ENCODE peak calls at places on chromosomes 16 and 17, in eight cellular contexts. One of them, this sample, is unnamed.

GRCh38 chr16:24851700-24852099 is 5.9 kb downstream of the SLC5A11 start:
- DNase-seq in Panc1: no peak
- DNase-seq in transverse colon: no peak
- DNase-seq in RWPE1: no peak
- DNase-seq in HL-60: no peak
- DNase-seq in left lung: no peak
- DNase-seq in body of pancreas: no peak
- DNase-seq in MM.1S: no peak
- DNase-seq in this sample: peak; percentile 71

GRCh38 chr16:58465817-58466216 is 34.1 kb upstream of the NDRG4 start:
- DNase-seq in Panc1: no peak
- DNase-seq in body of pancreas: no peak
- DNase-seq in HL-60: no peak
- DNase-seq in RWPE1: no peak
- DNase-seq in left lung: no peak
- DNase-seq in transverse colon: no peak
- DNase-seq in MM.1S: no peak
- DNase-seq in this sample: no peak

GRCh38 chr17:79154951-79155557 is 80.4 kb downstream of the ENGASE start:
- DNase-seq in left lung: no peak
- DNase-seq in body of pancreas: no peak
- DNase-seq in MM.1S: no peak
- DNase-seq in HL-60: no peak
- DNase-seq in transverse colon: no peak
- DNase-seq in RWPE1: no peak
- DNase-seq in Panc1: no peak
- DNase-seq in this sample: no peak

GRCh38 chr17:6701719-6702118 is 11.4 kb downstream of the SLC13A5 start:
- DNase-seq in MM.1S: no peak
- DNase-seq in HL-60: no peak
- DNase-seq in RWPE1: no peak
- DNase-seq in Panc1: no peak
- DNase-seq in transverse colon: no peak
- DNase-seq in body of pancreas: peak; percentile 25
- DNase-seq in left lung: no peak
- DNase-seq in this sample: no peak

GRCh38 chr16:27781981-27782880 is 232.3 kb downstream of the KATNIP start:
- DNase-seq in left lung: no peak
- DNase-seq in RWPE1: no peak
- DNase-seq in Panc1: no peak
- DNase-seq in body of pancreas: no peak
- DNase-seq in transverse colon: no peak
- DNase-seq in HL-60: no peak
- DNase-seq in MM.1S: no peak
- DNase-seq in this sample: no peak

GRCh38 chr16:50301626-50302471 is 35.5 kb downstream of the ADCY7 start:
- DNase-seq in Panc1: no peak
- DNase-seq in left lung: peak; percentile 79
- DNase-seq in transverse colon: no peak
- DNase-seq in HL-60: no peak
- DNase-seq in body of pancreas: no peak
- DNase-seq in MM.1S: no peak
- DNase-seq in RWPE1: peak; percentile 28
- DNase-seq in this sample: peak; percentile 87

GRCh38 chr17:9244066-9245052 is 223.0 kb downstream of the NTN1 start:
- DNase-seq in RWPE1: no peak
- DNase-seq in body of pancreas: no peak
- DNase-seq in HL-60: no peak
- DNase-seq in transverse colon: peak; percentile 59
- DNase-seq in MM.1S: no peak
- DNase-seq in left lung: peak; percentile 43
- DNase-seq in Panc1: no peak
- DNase-seq in this sample: no peak

GRCh38 chr17:2076461-2076984 is 21.6 kb downstream of the HIC1 start:
- DNase-seq in left lung: no peak
- DNase-seq in Panc1: no peak
- DNase-seq in body of pancreas: no peak
- DNase-seq in RWPE1: no peak
- DNase-seq in MM.1S: no peak
- DNase-seq in HL-60: no peak
- DNase-seq in transverse colon: no peak
- DNase-seq in this sample: peak; percentile 28

GRCh38 chr17:35313875-35314409 is 59.5 kb downstream of the SLFN11 start:
- DNase-seq in RWPE1: no peak
- DNase-seq in HL-60: no peak
- DNase-seq in MM.1S: no peak
- DNase-seq in body of pancreas: no peak
- DNase-seq in left lung: peak; percentile 75
- DNase-seq in Panc1: no peak
- DNase-seq in transverse colon: peak; percentile 14
- DNase-seq in this sample: no peak

GRCh38 chr17:35312790-35313711 is 60.4 kb downstream of the SLFN11 start:
- DNase-seq in Panc1: peak; percentile 32
- DNase-seq in RWPE1: peak; percentile 44
- DNase-seq in left lung: peak; percentile 68
- DNase-seq in MM.1S: peak; percentile 78
- DNase-seq in body of pancreas: peak; percentile 55
- DNase-seq in HL-60: peak; percentile 67
- DNase-seq in transverse colon: peak; percentile 51
- DNase-seq in this sample: peak; percentile 46

GRCh38 chr17:35315971-35316370 is 57.5 kb downstream of the SLFN11 start:
- DNase-seq in RWPE1: no peak
- DNase-seq in MM.1S: no peak
- DNase-seq in HL-60: no peak
- DNase-seq in body of pancreas: no peak
- DNase-seq in left lung: no peak
- DNase-seq in Panc1: no peak
- DNase-seq in transverse colon: no peak
- DNase-seq in this sample: no peak

GRCh38 chr17:35315283-35315682 is 58.1 kb downstream of the SLFN11 start:
- DNase-seq in Panc1: no peak
- DNase-seq in body of pancreas: no peak
- DNase-seq in transverse colon: no peak
- DNase-seq in HL-60: no peak
- DNase-seq in RWPE1: peak; percentile 79
- DNase-seq in left lung: no peak
- DNase-seq in MM.1S: no peak
- DNase-seq in this sample: peak; percentile 87

DNA sequence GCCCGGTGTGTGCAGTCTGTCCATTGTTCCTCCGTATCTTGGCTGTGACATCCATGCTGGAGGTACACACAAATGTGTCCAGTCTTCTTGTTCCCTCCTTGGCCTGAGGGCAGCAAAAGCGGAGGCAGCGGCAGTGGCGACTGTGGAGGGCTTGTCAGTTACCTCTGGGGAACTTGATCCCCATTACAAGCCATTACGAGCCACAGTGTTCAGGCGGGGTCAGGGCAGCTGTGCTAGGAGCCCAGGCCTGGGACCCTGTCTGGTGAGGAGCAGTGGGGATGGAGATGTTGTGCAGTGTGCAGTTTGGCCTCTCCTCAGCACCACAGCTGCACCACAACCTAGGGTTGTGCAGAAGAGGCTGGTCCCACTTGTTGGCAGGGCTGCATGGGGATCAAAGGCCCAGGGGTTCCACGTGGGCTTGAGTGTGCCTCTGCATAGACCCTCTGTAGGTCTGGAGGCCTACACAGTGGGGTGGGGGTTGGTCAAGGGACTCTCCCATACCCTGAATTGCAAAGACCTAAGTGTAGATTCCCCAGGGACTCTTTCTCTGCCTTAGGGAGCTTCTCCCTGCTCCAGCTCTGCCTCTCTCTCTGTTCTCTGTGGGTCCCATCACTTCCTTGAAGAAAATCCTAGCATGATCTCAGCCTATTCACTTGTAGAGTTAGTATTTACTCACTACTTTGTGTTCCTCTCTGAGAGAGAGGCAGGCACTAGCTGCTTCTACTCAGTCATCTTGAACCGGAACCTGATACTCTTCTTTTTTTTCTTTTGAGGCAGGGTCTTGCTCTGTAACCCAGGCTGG is 58.8 kb downstream of the SLFN11 start:
- DNase-seq in Panc1: no peak
- DNase-seq in MM.1S: no peak
- DNase-seq in HL-60: no peak
- DNase-seq in left lung: peak; percentile 71
- DNase-seq in RWPE1: no peak
- DNase-seq in body of pancreas: no peak
- DNase-seq in transverse colon: no peak
- DNase-seq in this sample: no peak
- H3K27ac ChIP-seq in Panc1: no peak overlapping the region
- H3K27ac ChIP-seq in MM.1S: no peak overlapping the region
- H3K27ac ChIP-seq in HL-60: no peak overlapping the region
- H3K27ac ChIP-seq in left lung: peak overlapping the region; percentile 65
- H3K27ac ChIP-seq in RWPE1: peak overlapping the region; percentile 59
- H3K27ac ChIP-seq in body of pancreas: no peak overlapping the region
- H3K27ac ChIP-seq in transverse colon: peak overlapping the region; percentile 36
- H3K27ac ChIP-seq in this sample: no peak overlapping the region

GRCh38 chr17:12579245-12579644 is 86.4 kb upstream of the MYOCD start:
- DNase-seq in HL-60: no peak
- DNase-seq in body of pancreas: no peak
- DNase-seq in MM.1S: no peak
- DNase-seq in RWPE1: no peak
- DNase-seq in left lung: no peak
- DNase-seq in Panc1: no peak
- DNase-seq in transverse colon: no peak
- DNase-seq in this sample: no peak
- H3K27ac ChIP-seq in HL-60: no peak overlapping the region
- H3K27ac ChIP-seq in body of pancreas: no peak overlapping the region
- H3K27ac ChIP-seq in MM.1S: no peak overlapping the region
- H3K27ac ChIP-seq in RWPE1: no peak overlapping the region
- H3K27ac ChIP-seq in left lung: no peak overlapping the region
- H3K27ac ChIP-seq in Panc1: no peak overlapping the region
- H3K27ac ChIP-seq in transverse colon: no peak overlapping the region
- H3K27ac ChIP-seq in this sample: no peak overlapping the region

DNA sequence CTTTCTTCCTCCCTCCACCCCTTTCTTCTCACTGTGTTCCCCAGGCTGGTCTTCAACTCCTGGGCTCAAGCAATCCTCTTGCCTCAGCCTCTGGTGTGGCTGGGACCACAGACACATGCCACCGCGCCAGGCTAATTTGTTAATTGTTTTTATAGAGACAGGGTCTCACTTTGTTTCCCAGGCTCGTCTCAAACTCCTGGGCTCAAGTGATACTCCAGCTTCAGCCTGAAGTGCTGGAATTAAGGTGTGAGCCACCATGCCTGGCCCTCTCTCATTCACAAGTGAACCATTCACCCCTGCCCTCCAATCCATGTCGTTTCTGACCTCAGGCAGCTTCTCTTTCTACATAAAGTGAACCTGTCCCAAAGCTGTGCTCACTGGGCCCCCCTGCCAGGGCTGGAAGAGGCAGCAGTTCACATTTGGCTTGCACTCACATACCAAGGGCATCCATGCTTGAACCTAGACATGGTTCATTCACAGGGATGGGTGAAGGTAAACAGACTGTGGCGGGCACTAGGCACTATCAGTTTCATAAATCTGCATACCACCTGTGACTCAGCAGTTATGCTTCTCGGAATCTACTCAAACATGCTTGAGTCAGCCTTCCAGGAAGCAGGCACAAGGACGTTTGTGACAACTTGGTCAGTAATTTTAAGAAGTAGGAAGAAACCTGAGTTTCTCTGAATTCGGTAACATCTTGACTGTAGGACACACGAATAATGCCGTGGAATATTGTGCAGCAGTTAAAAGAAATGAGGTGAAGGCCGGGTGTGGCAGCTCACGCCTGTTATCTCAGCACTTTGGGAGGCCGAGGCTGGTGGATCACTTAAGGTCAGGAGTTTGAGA is 6.0 kb upstream of the RNF213 start:
- DNase-seq in MM.1S: peak; percentile 95
- DNase-seq in HL-60: peak; percentile 50
- DNase-seq in left lung: peak; percentile 39
- DNase-seq in body of pancreas: peak; percentile 66
- DNase-seq in Panc1: peak; percentile 80
- DNase-seq in transverse colon: peak; percentile 70
- DNase-seq in RWPE1: peak; percentile 76
- DNase-seq in this sample: peak; percentile 92
- H3K27ac ChIP-seq in MM.1S: peak overlapping the region; percentile 88
- H3K27ac ChIP-seq in HL-60: no peak overlapping the region
- H3K27ac ChIP-seq in left lung: peak overlapping the region; percentile 92
- H3K27ac ChIP-seq in body of pancreas: peak overlapping the region; percentile 78
- H3K27ac ChIP-seq in Panc1: peak overlapping the region; percentile 98
- H3K27ac ChIP-seq in transverse colon: peak overlapping the region; percentile 80
- H3K27ac ChIP-seq in RWPE1: peak overlapping the region; percentile 98
- H3K27ac ChIP-seq in this sample: peak overlapping the region; percentile 67

GRCh38 chr16:48447940-48448536 is 62.8 kb upstream of the SIAH1 start:
- DNase-seq in body of pancreas: no peak
- DNase-seq in RWPE1: no peak
- DNase-seq in MM.1S: no peak
- DNase-seq in Panc1: no peak
- DNase-seq in left lung: no peak
- DNase-seq in HL-60: no peak
- DNase-seq in transverse colon: no peak
- DNase-seq in this sample: no peak

GRCh38 chr16:48450367-48450766 is 65.2 kb upstream of the SIAH1 start:
- DNase-seq in MM.1S: no peak
- DNase-seq in body of pancreas: no peak
- DNase-seq in transverse colon: no peak
- DNase-seq in Panc1: no peak
- DNase-seq in left lung: no peak
- DNase-seq in HL-60: no peak
- DNase-seq in RWPE1: no peak
- DNase-seq in this sample: no peak

GRCh38 chr16:48447428-48447827 is 62.2 kb upstream of the SIAH1 start:
- DNase-seq in Panc1: no peak
- DNase-seq in body of pancreas: no peak
- DNase-seq in transverse colon: no peak
- DNase-seq in MM.1S: no peak
- DNase-seq in left lung: no peak
- DNase-seq in HL-60: no peak
- DNase-seq in RWPE1: no peak
- DNase-seq in this sample: no peak

GRCh38 chr16:48451323-48451722 is 66.1 kb upstream of the SIAH1 start:
- DNase-seq in body of pancreas: no peak
- DNase-seq in HL-60: no peak
- DNase-seq in RWPE1: no peak
- DNase-seq in left lung: no peak
- DNase-seq in MM.1S: no peak
- DNase-seq in transverse colon: no peak
- DNase-seq in Panc1: no peak
- DNase-seq in this sample: no peak

DNA sequence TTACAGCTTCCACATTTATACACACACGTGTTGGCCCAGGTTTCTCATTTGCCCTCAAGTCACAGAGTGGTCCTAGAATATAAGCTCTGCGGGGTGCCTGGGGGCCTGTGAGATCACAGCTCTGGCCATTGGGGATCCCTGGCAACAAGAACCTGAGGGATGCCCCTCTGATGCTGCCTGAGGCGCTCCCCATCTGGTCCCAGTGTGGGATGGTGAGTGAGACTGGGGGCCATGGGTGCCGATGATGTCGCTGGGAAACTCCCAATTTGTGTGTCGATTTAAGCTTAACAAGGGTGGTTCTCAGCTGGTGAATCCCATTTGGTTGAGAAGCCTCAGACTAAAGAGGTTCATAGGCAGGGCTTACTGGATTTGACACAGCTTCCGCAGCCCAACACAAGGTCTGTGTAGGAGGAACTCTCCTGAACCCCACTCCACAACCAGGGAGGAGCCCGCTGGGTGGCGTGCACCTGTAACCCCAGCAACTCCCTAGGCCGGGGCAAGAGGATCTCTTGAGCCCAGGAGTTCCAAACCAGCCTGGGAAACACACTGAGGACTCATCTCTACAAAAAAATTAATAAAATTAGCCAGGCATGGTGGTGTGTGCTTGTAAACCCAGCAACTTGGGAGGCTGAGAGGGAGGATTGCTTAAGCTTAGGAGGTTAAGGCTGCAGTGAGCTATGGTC is 63.7 kb upstream of the SIAH1 start:
- DNase-seq in Panc1: no peak
- DNase-seq in HL-60: no peak
- DNase-seq in MM.1S: no peak
- DNase-seq in transverse colon: no peak
- DNase-seq in RWPE1: no peak
- DNase-seq in left lung: no peak
- DNase-seq in body of pancreas: no peak
- DNase-seq in this sample: no peak
- H3K27ac ChIP-seq in Panc1: no peak overlapping the region
- H3K27ac ChIP-seq in HL-60: no peak overlapping the region
- H3K27ac ChIP-seq in MM.1S: no peak overlapping the region
- H3K27ac ChIP-seq in transverse colon: no peak overlapping the region
- H3K27ac ChIP-seq in RWPE1: no peak overlapping the region
- H3K27ac ChIP-seq in left lung: no peak overlapping the region
- H3K27ac ChIP-seq in body of pancreas: no peak overlapping the region
- H3K27ac ChIP-seq in this sample: no peak overlapping the region

This sample was measured in astrocyte.